ENCODE peak calls at places on chromosomes 11 and 22, in four cellular contexts. One of them, this sample, is unnamed.

GRCh38 chr22:23219787-23220484 is 39.6 kb downstream of the BCR start:
- DNase-seq in heart right ventricle: no peak
- DNase-seq in lung microvascular endothelial cell: peak; percentile 77
- DNase-seq in mammary epithelial cell: peak; percentile 52
- DNase-seq in this sample: peak; percentile 88

GRCh38 chr11:134562941-134563471 is 151.0 kb upstream of the B3GAT1 start:
- DNase-seq in heart right ventricle: no peak
- DNase-seq in lung microvascular endothelial cell: no peak
- DNase-seq in mammary epithelial cell: no peak
- DNase-seq in this sample: no peak

GRCh38 chr22:40666151-40666848 is 13.0 kb upstream of the MCHR1 start:
- DNase-seq in heart right ventricle: no peak
- DNase-seq in lung microvascular endothelial cell: peak; percentile 16
- DNase-seq in mammary epithelial cell: no peak
- DNase-seq in this sample: peak; percentile 58

GRCh38 chr11:3824714-3825472 is 15.9 kb downstream of the RHOG start:
- DNase-seq in heart right ventricle: peak; percentile 66
- DNase-seq in lung microvascular endothelial cell: peak; percentile 55
- DNase-seq in mammary epithelial cell: no peak
- DNase-seq in this sample: no peak

GRCh38 chr22:44727709-44728108 is 24.7 kb upstream of the ARHGAP8 start:
- DNase-seq in heart right ventricle: no peak
- DNase-seq in lung microvascular endothelial cell: no peak
- DNase-seq in mammary epithelial cell: no peak
- DNase-seq in this sample: no peak

GRCh38 chr11:15976433-15977045 is 379.8 kb downstream of the SOX6 start:
- DNase-seq in heart right ventricle: no peak
- DNase-seq in lung microvascular endothelial cell: no peak
- DNase-seq in mammary epithelial cell: peak; percentile 68
- DNase-seq in this sample: no peak

GRCh38 chr11:10807629-10808552 is 835 bp downstream of the EIF4G2 start:
- DNase-seq in heart right ventricle: peak; percentile 78
- DNase-seq in lung microvascular endothelial cell: peak; percentile 66
- DNase-seq in mammary epithelial cell: peak; percentile 48
- DNase-seq in this sample: peak; percentile 28

GRCh38 chr22:46953968-46954755 is 191.7 kb downstream of the TBC1D22A start:
- DNase-seq in heart right ventricle: no peak
- DNase-seq in lung microvascular endothelial cell: no peak
- DNase-seq in mammary epithelial cell: no peak
- DNase-seq in this sample: no peak

GRCh38 chr11:44563716-44564115 is 1.7 kb upstream of the CD82 start:
- DNase-seq in heart right ventricle: no peak
- DNase-seq in lung microvascular endothelial cell: no peak
- DNase-seq in mammary epithelial cell: no peak
- DNase-seq in this sample: no peak

GRCh38 chr11:12800032-12800671 is 125.9 kb downstream of the TEAD1 start:
- DNase-seq in heart right ventricle: no peak
- DNase-seq in lung microvascular endothelial cell: peak; percentile 73
- DNase-seq in mammary epithelial cell: peak; percentile 87
- DNase-seq in this sample: peak; percentile 96

GRCh38 chr11:130070829-130071205 is 1.1 kb downstream of the APLP2 start:
- DNase-seq in heart right ventricle: no peak
- DNase-seq in lung microvascular endothelial cell: peak; percentile 31
- DNase-seq in mammary epithelial cell: peak; percentile 22
- DNase-seq in this sample: peak; percentile 30

GRCh38 chr11:96863520-96863919 is 473.7 kb downstream of the JRKL start:
- DNase-seq in heart right ventricle: peak; percentile 86
- DNase-seq in lung microvascular endothelial cell: no peak
- DNase-seq in mammary epithelial cell: no peak
- DNase-seq in this sample: no peak

GRCh38 chr11:24064309-24064903 is 432.4 kb upstream of the LUZP2 start:
- DNase-seq in heart right ventricle: no peak
- DNase-seq in lung microvascular endothelial cell: no peak
- DNase-seq in mammary epithelial cell: no peak
- DNase-seq in this sample: no peak

GRCh38 chr22:42742940-42743339 is 22.3 kb upstream of the A4GALT start:
- DNase-seq in heart right ventricle: peak; percentile 60
- DNase-seq in lung microvascular endothelial cell: no peak
- DNase-seq in mammary epithelial cell: no peak
- DNase-seq in this sample: no peak

GRCh38 chr11:28525636-28526405 is 417.6 kb downstream of the METTL15 start:
- DNase-seq in heart right ventricle: no peak
- DNase-seq in lung microvascular endothelial cell: no peak
- DNase-seq in mammary epithelial cell: no peak
- DNase-seq in this sample: no peak

GRCh38 chr11:48106166-48106565 is 110.4 kb upstream of the OR4B1 start:
- DNase-seq in heart right ventricle: no peak
- DNase-seq in lung microvascular endothelial cell: no peak
- DNase-seq in mammary epithelial cell: no peak
- DNase-seq in this sample: no peak

GRCh38 chr22:41425704-41426365 is 20.8 kb downstream of the TOB2 start:
- DNase-seq in heart right ventricle: no peak
- DNase-seq in lung microvascular endothelial cell: no peak
- DNase-seq in mammary epithelial cell: peak; percentile 28
- DNase-seq in this sample: no peak

GRCh38 chr11:109911488-109911887 is 181.7 kb upstream of the ZC3H12C start:
- DNase-seq in heart right ventricle: no peak
- DNase-seq in lung microvascular endothelial cell: peak; percentile 81
- DNase-seq in mammary epithelial cell: no peak
- DNase-seq in this sample: no peak